ENCODE peak calls at places on chromosomes 4 and X, in five cellular contexts. One of them, this sample, is unnamed.

GRCh38 chr4:152628128-152628527 is 51.7 kb downstream of the TMEM154 start:
- DNase-seq in midbrain: no peak
- DNase-seq in ELF-1: no peak
- DNase-seq in EL: no peak
- DNase-seq in H7: no peak
- DNase-seq in this sample: no peak

GRCh38 chr4:31692407-31692940 is 972.3 kb downstream of the PCDH7 start:
- DNase-seq in midbrain: no peak
- DNase-seq in ELF-1: no peak
- DNase-seq in EL: no peak
- DNase-seq in H7: no peak
- DNase-seq in this sample: no peak

GRCh38 chrX:100650841-100651240 is 6.8 kb downstream of the SRPX2 start:
- DNase-seq in midbrain: no peak
- DNase-seq in ELF-1: no peak
- DNase-seq in EL: no peak
- DNase-seq in H7: no peak
- DNase-seq in this sample: no peak

GRCh38 chr4:65083076-65083475 is 587.2 kb downstream of the EPHA5 start:
- DNase-seq in midbrain: no peak
- DNase-seq in ELF-1: peak; percentile 16
- DNase-seq in EL: no peak
- DNase-seq in H7: no peak
- DNase-seq in this sample: no peak

GRCh38 chr4:24169956-24170355 is 280.1 kb upstream of the PPARGC1A start:
- DNase-seq in midbrain: no peak
- DNase-seq in ELF-1: no peak
- DNase-seq in EL: no peak
- DNase-seq in H7: no peak
- DNase-seq in this sample: peak; percentile 47

GRCh38 chr4:123421227-123421941 is 24.8 kb downstream of the SPRY1 start:
- DNase-seq in midbrain: no peak
- DNase-seq in ELF-1: no peak
- DNase-seq in EL: peak; percentile 23
- DNase-seq in H7: no peak
- DNase-seq in this sample: no peak

GRCh38 chrX:130393451-130394074 is 8.1 kb upstream of the GPR119 start:
- DNase-seq in midbrain: peak; percentile 69
- DNase-seq in ELF-1: peak; percentile 79
- DNase-seq in EL: peak; percentile 43
- DNase-seq in H7: peak; percentile 67
- DNase-seq in this sample: peak; percentile 2

GRCh38 chr4:64000241-64000640 is 409.0 kb downstream of the TECRL start:
- DNase-seq in midbrain: no peak
- DNase-seq in ELF-1: no peak
- DNase-seq in EL: no peak
- DNase-seq in H7: no peak
- DNase-seq in this sample: no peak

GRCh38 chrX:124117325-124117724 is 155.8 kb downstream of the STAG2 start:
- DNase-seq in midbrain: no peak
- DNase-seq in ELF-1: no peak
- DNase-seq in EL: no peak
- DNase-seq in H7: no peak
- DNase-seq in this sample: no peak

GRCh38 chrX:40173662-40174593 is 76.2 kb upstream of the BCOR start:
- DNase-seq in midbrain: no peak
- DNase-seq in ELF-1: peak; percentile 83
- DNase-seq in EL: peak; percentile 26
- DNase-seq in H7: peak; percentile 81
- DNase-seq in this sample: peak; percentile 52

GRCh38 chrX:39196192-39197102 is 395.2 kb downstream of the MID1IP1 start:
- DNase-seq in midbrain: no peak
- DNase-seq in ELF-1: peak; percentile 46
- DNase-seq in EL: peak; percentile 8
- DNase-seq in H7: no peak
- DNase-seq in this sample: no peak

GRCh38 chr4:104870495-104871228 is 276.0 kb upstream of the TET2 start:
- DNase-seq in midbrain: no peak
- DNase-seq in ELF-1: no peak
- DNase-seq in EL: no peak
- DNase-seq in H7: no peak
- DNase-seq in this sample: no peak

GRCh38 chrX:39309018-39309620 is 507.9 kb downstream of the MID1IP1 start:
- DNase-seq in midbrain: no peak
- DNase-seq in ELF-1: no peak
- DNase-seq in EL: peak; percentile 3
- DNase-seq in H7: no peak
- DNase-seq in this sample: no peak

GRCh38 chr4:47972181-47972580 is 44.3 kb downstream of the CNGA1 start:
- DNase-seq in midbrain: no peak
- DNase-seq in ELF-1: no peak
- DNase-seq in EL: no peak
- DNase-seq in H7: no peak
- DNase-seq in this sample: no peak

GRCh38 chr4:40909363-40909876 is 159.7 kb downstream of the NSUN7 start:
- DNase-seq in midbrain: no peak
- DNase-seq in ELF-1: no peak
- DNase-seq in EL: peak; percentile 85
- DNase-seq in H7: no peak
- DNase-seq in this sample: peak; percentile 83

GRCh38 chr4:70183168-70183939 is 12.2 kb upstream of the ODAM start:
- DNase-seq in midbrain: peak; percentile 10
- DNase-seq in ELF-1: peak; percentile 8
- DNase-seq in EL: peak; percentile 24
- DNase-seq in H7: peak; percentile 3
- DNase-seq in this sample: no peak

GRCh38 chr4:86376850-86377249 is 17.0 kb upstream of the MAPK10 start:
- DNase-seq in midbrain: no peak
- DNase-seq in ELF-1: no peak
- DNase-seq in EL: peak; percentile 2
- DNase-seq in H7: no peak
- DNase-seq in this sample: no peak

GRCh38 chr4:159267940-159268327 is 165.1 kb downstream of the RAPGEF2 start:
- DNase-seq in midbrain: peak; percentile 65
- DNase-seq in ELF-1: no peak
- DNase-seq in EL: no peak
- DNase-seq in H7: no peak
- DNase-seq in this sample: no peak

GRCh38 chr4:127686656-127687055 is 43.5 kb upstream of the SLC25A31 start:
- DNase-seq in midbrain: no peak
- DNase-seq in ELF-1: no peak
- DNase-seq in EL: peak; percentile 66
- DNase-seq in H7: no peak
- DNase-seq in this sample: no peak